ENCODE peak calls at places on chromosomes 3 and 15, in nine cellular contexts. One of them, this sample, is unnamed.

GRCh38 chr15:79265167-79265566 is 17.4 kb upstream of the ANKRD34C start:
- DNase-seq in psoas muscle: no peak
- DNase-seq in epithelial cell of esophagus: peak
- DNase-seq in foreskin fibroblast: no peak
- DNase-seq in dorsolateral prefrontal cortex: no peak
- DNase-seq in AG04449: no peak
- DNase-seq in GM23338: peak
- DNase-seq in heart left ventricle: no peak
- DNase-seq in fibroblast of lung: no peak
- DNase-seq in this sample: no peak

GRCh38 chr3:51670711-51671089 is 352 bp upstream of the TEX264 start:
- DNase-seq in heart left ventricle: no peak
- DNase-seq in AG04449: no peak
- DNase-seq in foreskin fibroblast: no peak
- DNase-seq in dorsolateral prefrontal cortex: no peak
- DNase-seq in psoas muscle: no peak
- DNase-seq in fibroblast of lung: no peak
- DNase-seq in GM23338: no peak
- DNase-seq in epithelial cell of esophagus: no peak
- DNase-seq in this sample: no peak

GRCh38 chr3:194573680-194574437 is 59.4 kb downstream of the TMEM44 start:
- DNase-seq in foreskin fibroblast: peak
- DNase-seq in AG04449: no peak
- DNase-seq in GM23338: peak
- DNase-seq in dorsolateral prefrontal cortex: no peak
- DNase-seq in psoas muscle: peak
- DNase-seq in epithelial cell of esophagus: peak
- DNase-seq in fibroblast of lung: peak
- DNase-seq in heart left ventricle: no peak
- DNase-seq in this sample: no peak

GRCh38 chr3:55402886-55403605 is 84.1 kb downstream of the WNT5A start:
- DNase-seq in dorsolateral prefrontal cortex: no peak
- DNase-seq in fibroblast of lung: peak
- DNase-seq in heart left ventricle: no peak
- DNase-seq in psoas muscle: no peak
- DNase-seq in foreskin fibroblast: peak
- DNase-seq in epithelial cell of esophagus: no peak
- DNase-seq in GM23338: no peak
- DNase-seq in AG04449: no peak
- DNase-seq in this sample: no peak

GRCh38 chr3:38500688-38501417 is 4.7 kb downstream of the EXOG start:
- DNase-seq in psoas muscle: no peak
- DNase-seq in epithelial cell of esophagus: no peak
- DNase-seq in foreskin fibroblast: no peak
- DNase-seq in heart left ventricle: no peak
- DNase-seq in fibroblast of lung: peak
- DNase-seq in dorsolateral prefrontal cortex: no peak
- DNase-seq in GM23338: no peak
- DNase-seq in AG04449: no peak
- DNase-seq in this sample: no peak

GRCh38 chr3:167172377-167172776 is 207.7 kb downstream of the ZBBX start:
- DNase-seq in dorsolateral prefrontal cortex: no peak
- DNase-seq in heart left ventricle: no peak
- DNase-seq in psoas muscle: no peak
- DNase-seq in GM23338: no peak
- DNase-seq in epithelial cell of esophagus: no peak
- DNase-seq in foreskin fibroblast: no peak
- DNase-seq in AG04449: no peak
- DNase-seq in fibroblast of lung: no peak
- DNase-seq in this sample: no peak

GRCh38 chr3:194588741-194589140 is 44.5 kb downstream of the TMEM44 start:
- DNase-seq in psoas muscle: no peak
- DNase-seq in dorsolateral prefrontal cortex: no peak
- DNase-seq in epithelial cell of esophagus: no peak
- DNase-seq in foreskin fibroblast: no peak
- DNase-seq in fibroblast of lung: peak
- DNase-seq in GM23338: no peak
- DNase-seq in heart left ventricle: no peak
- DNase-seq in AG04449: no peak
- DNase-seq in this sample: no peak

GRCh38 chr15:42010434-42010833 is 10.4 kb downstream of the PLA2G4E start:
- DNase-seq in fibroblast of lung: peak
- DNase-seq in GM23338: no peak
- DNase-seq in AG04449: no peak
- DNase-seq in epithelial cell of esophagus: peak
- DNase-seq in heart left ventricle: no peak
- DNase-seq in foreskin fibroblast: no peak
- DNase-seq in psoas muscle: no peak
- DNase-seq in dorsolateral prefrontal cortex: no peak
- DNase-seq in this sample: no peak

GRCh38 chr3:146218880-146219866 is 31.7 kb downstream of the PLSCR4 start:
- DNase-seq in foreskin fibroblast: peak
- DNase-seq in dorsolateral prefrontal cortex: no peak
- DNase-seq in psoas muscle: no peak
- DNase-seq in heart left ventricle: no peak
- DNase-seq in GM23338: peak
- DNase-seq in AG04449: no peak
- DNase-seq in fibroblast of lung: peak
- DNase-seq in epithelial cell of esophagus: peak
- DNase-seq in this sample: no peak

GRCh38 chr3:146138904-146139303 is 22.1 kb downstream of the PLOD2 start:
- DNase-seq in epithelial cell of esophagus: no peak
- DNase-seq in foreskin fibroblast: no peak
- DNase-seq in heart left ventricle: no peak
- DNase-seq in fibroblast of lung: no peak
- DNase-seq in GM23338: no peak
- DNase-seq in dorsolateral prefrontal cortex: no peak
- DNase-seq in AG04449: no peak
- DNase-seq in psoas muscle: no peak
- DNase-seq in this sample: no peak

GRCh38 chr3:9595877-9596276 is 42.3 kb upstream of the LHFPL4 start:
- DNase-seq in GM23338: no peak
- DNase-seq in AG04449: no peak
- DNase-seq in heart left ventricle: no peak
- DNase-seq in foreskin fibroblast: no peak
- DNase-seq in psoas muscle: no peak
- DNase-seq in dorsolateral prefrontal cortex: no peak
- DNase-seq in fibroblast of lung: no peak
- DNase-seq in epithelial cell of esophagus: peak
- DNase-seq in this sample: no peak

GRCh38 chr3:9606108-9606507 is 43.2 kb upstream of the MTMR14 start:
- DNase-seq in heart left ventricle: no peak
- DNase-seq in foreskin fibroblast: no peak
- DNase-seq in dorsolateral prefrontal cortex: no peak
- DNase-seq in psoas muscle: no peak
- DNase-seq in fibroblast of lung: no peak
- DNase-seq in GM23338: no peak
- DNase-seq in epithelial cell of esophagus: no peak
- DNase-seq in AG04449: no peak
- DNase-seq in this sample: no peak

GRCh38 chr3:9602620-9603019 is 46.7 kb upstream of the MTMR14 start:
- DNase-seq in psoas muscle: no peak
- DNase-seq in heart left ventricle: no peak
- DNase-seq in foreskin fibroblast: no peak
- DNase-seq in dorsolateral prefrontal cortex: no peak
- DNase-seq in epithelial cell of esophagus: no peak
- DNase-seq in AG04449: no peak
- DNase-seq in GM23338: no peak
- DNase-seq in fibroblast of lung: no peak
- DNase-seq in this sample: no peak

GRCh38 chr3:9598783-9599387 is 45.3 kb upstream of the LHFPL4 start:
- DNase-seq in GM23338: no peak
- DNase-seq in psoas muscle: no peak
- DNase-seq in AG04449: no peak
- DNase-seq in dorsolateral prefrontal cortex: no peak
- DNase-seq in heart left ventricle: no peak
- DNase-seq in foreskin fibroblast: no peak
- DNase-seq in fibroblast of lung: no peak
- DNase-seq in epithelial cell of esophagus: no peak
- DNase-seq in this sample: no peak

GRCh38 chr3:9600597-9600996 is 47.0 kb upstream of the LHFPL4 start:
- DNase-seq in dorsolateral prefrontal cortex: no peak
- DNase-seq in psoas muscle: no peak
- DNase-seq in AG04449: no peak
- DNase-seq in GM23338: peak
- DNase-seq in fibroblast of lung: peak
- DNase-seq in epithelial cell of esophagus: peak
- DNase-seq in foreskin fibroblast: peak
- DNase-seq in heart left ventricle: peak
- DNase-seq in this sample: peak
- H3K4me3 ChIP-seq in dorsolateral prefrontal cortex: peak
- H3K4me3 ChIP-seq in psoas muscle: no peak
- H3K4me3 ChIP-seq in AG04449: no peak
- H3K4me3 ChIP-seq in GM23338: peak
- H3K4me3 ChIP-seq in fibroblast of lung: no peak
- H3K4me3 ChIP-seq in epithelial cell of esophagus: no peak
- H3K4me3 ChIP-seq in foreskin fibroblast: no peak
- H3K4me3 ChIP-seq in heart left ventricle: peak
- H3K4me3 ChIP-seq in this sample: no peak

GRCh38 chr3:165744025-165744424 is 93.2 kb downstream of the BCHE start:
- DNase-seq in foreskin fibroblast: no peak
- DNase-seq in dorsolateral prefrontal cortex: no peak
- DNase-seq in GM23338: no peak
- DNase-seq in epithelial cell of esophagus: no peak
- DNase-seq in AG04449: no peak
- DNase-seq in fibroblast of lung: no peak
- DNase-seq in psoas muscle: no peak
- DNase-seq in heart left ventricle: no peak
- DNase-seq in this sample: no peak
- H3K4me3 ChIP-seq in foreskin fibroblast: no peak
- H3K4me3 ChIP-seq in dorsolateral prefrontal cortex: no peak
- H3K4me3 ChIP-seq in GM23338: no peak
- H3K4me3 ChIP-seq in epithelial cell of esophagus: no peak
- H3K4me3 ChIP-seq in AG04449: no peak
- H3K4me3 ChIP-seq in fibroblast of lung: no peak
- H3K4me3 ChIP-seq in psoas muscle: no peak
- H3K4me3 ChIP-seq in heart left ventricle: no peak
- H3K4me3 ChIP-seq in this sample: no peak

GRCh38 chr3:86282106-86282787 is 708.7 kb downstream of the VGLL3 start:
- DNase-seq in dorsolateral prefrontal cortex: no peak
- DNase-seq in fibroblast of lung: no peak
- DNase-seq in psoas muscle: peak
- DNase-seq in AG04449: no peak
- DNase-seq in epithelial cell of esophagus: no peak
- DNase-seq in GM23338: no peak
- DNase-seq in heart left ventricle: peak
- DNase-seq in foreskin fibroblast: no peak
- DNase-seq in this sample: no peak
- H3K4me3 ChIP-seq in dorsolateral prefrontal cortex: no peak
- H3K4me3 ChIP-seq in fibroblast of lung: no peak
- H3K4me3 ChIP-seq in psoas muscle: no peak
- H3K4me3 ChIP-seq in AG04449: no peak
- H3K4me3 ChIP-seq in epithelial cell of esophagus: no peak
- H3K4me3 ChIP-seq in GM23338: no peak
- H3K4me3 ChIP-seq in heart left ventricle: no peak
- H3K4me3 ChIP-seq in foreskin fibroblast: no peak
- H3K4me3 ChIP-seq in this sample: no peak

DNA sequence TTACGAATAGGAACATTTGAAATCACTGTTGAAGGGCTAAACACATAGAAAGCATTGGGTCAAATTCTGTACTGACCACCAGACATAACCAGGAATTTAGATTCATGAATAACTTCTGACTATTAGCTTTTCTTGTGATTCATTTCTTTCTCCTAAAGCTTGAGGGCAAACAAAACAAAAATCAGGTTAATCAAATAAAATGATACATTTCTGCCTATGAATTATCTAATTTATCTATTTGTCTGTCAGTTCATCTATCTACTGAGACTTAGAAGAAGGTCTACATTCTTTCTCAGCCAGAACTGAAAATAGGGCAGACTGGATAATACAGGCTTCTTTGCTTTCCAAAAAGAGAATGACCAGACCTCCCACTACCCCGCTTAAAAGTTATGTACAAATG is 65.9 kb upstream of the ST3GAL6 start:
- DNase-seq in foreskin fibroblast: no peak
- DNase-seq in AG04449: no peak
- DNase-seq in dorsolateral prefrontal cortex: no peak
- DNase-seq in GM23338: no peak
- DNase-seq in fibroblast of lung: peak
- DNase-seq in psoas muscle: no peak
- DNase-seq in heart left ventricle: no peak
- DNase-seq in epithelial cell of esophagus: no peak
- DNase-seq in this sample: no peak
- H3K4me3 ChIP-seq in foreskin fibroblast: no peak
- H3K4me3 ChIP-seq in AG04449: no peak
- H3K4me3 ChIP-seq in dorsolateral prefrontal cortex: no peak
- H3K4me3 ChIP-seq in GM23338: no peak
- H3K4me3 ChIP-seq in fibroblast of lung: no peak
- H3K4me3 ChIP-seq in psoas muscle: no peak
- H3K4me3 ChIP-seq in heart left ventricle: no peak
- H3K4me3 ChIP-seq in epithelial cell of esophagus: no peak
- H3K4me3 ChIP-seq in this sample: no peak

GRCh38 chr3:183252108-183252782 is 808 bp upstream of the B3GNT5 start:
- DNase-seq in GM23338: no peak
- DNase-seq in fibroblast of lung: no peak
- DNase-seq in epithelial cell of esophagus: peak
- DNase-seq in foreskin fibroblast: peak
- DNase-seq in dorsolateral prefrontal cortex: no peak
- DNase-seq in AG04449: no peak
- DNase-seq in heart left ventricle: no peak
- DNase-seq in psoas muscle: no peak
- DNase-seq in this sample: no peak
- H3K4me3 ChIP-seq in GM23338: peak
- H3K4me3 ChIP-seq in fibroblast of lung: no peak
- H3K4me3 ChIP-seq in epithelial cell of esophagus: peak
- H3K4me3 ChIP-seq in foreskin fibroblast: no peak
- H3K4me3 ChIP-seq in dorsolateral prefrontal cortex: peak
- H3K4me3 ChIP-seq in AG04449: no peak
- H3K4me3 ChIP-seq in heart left ventricle: no peak
- H3K4me3 ChIP-seq in psoas muscle: peak
- H3K4me3 ChIP-seq in this sample: no peak

GRCh38 chr3:52907497-52907896 is 10.1 kb upstream of the STIMATE start:
- DNase-seq in epithelial cell of esophagus: no peak
- DNase-seq in dorsolateral prefrontal cortex: no peak
- DNase-seq in fibroblast of lung: no peak
- DNase-seq in AG04449: no peak
- DNase-seq in psoas muscle: no peak
- DNase-seq in heart left ventricle: no peak
- DNase-seq in GM23338: peak
- DNase-seq in foreskin fibroblast: no peak
- DNase-seq in this sample: no peak
- H3K4me3 ChIP-seq in epithelial cell of esophagus: no peak
- H3K4me3 ChIP-seq in dorsolateral prefrontal cortex: no peak
- H3K4me3 ChIP-seq in fibroblast of lung: no peak
- H3K4me3 ChIP-seq in AG04449: no peak
- H3K4me3 ChIP-seq in psoas muscle: no peak
- H3K4me3 ChIP-seq in heart left ventricle: no peak
- H3K4me3 ChIP-seq in GM23338: no peak
- H3K4me3 ChIP-seq in foreskin fibroblast: no peak
- H3K4me3 ChIP-seq in this sample: no peak

This sample was measured in lower leg skin.